ENCODE peak calls at places on chromosomes 5 and 9, in seven cellular contexts. U, O, N, Z, D, K and G are unnamed samples.

GRCh38 chr5:163978897-163979296 is 473.5 kb downstream of the MAT2B start:
- DNase-seq in U (no peak), O (no peak), N (peak), Z (no peak), D (no peak), K (no peak), G (no peak)

GRCh38 chr9:108184009-108184408 is 671.8 kb downstream of the ACTL7B start:
- DNase-seq in U (no peak), O (no peak), N (no peak), Z (no peak), D (no peak), K (no peak), G (no peak)

GRCh38 chr5:112694853-112695709 is 42.6 kb upstream of the APC start:
- DNase-seq in U (no peak), O (no peak), N (no peak), Z (peak), D (no peak), K (no peak), G (no peak)

GRCh38 chr5:141872496-141873356 is 5.5 kb downstream of the PCDH1 start:
- DNase-seq in U (no peak), O (no peak), N (no peak), Z (no peak), D (no peak), K (no peak), G (peak)

GRCh38 chr5:89372176-89372575 is 489.2 kb upstream of the MEF2C start:
- DNase-seq in U (no peak), O (no peak), N (no peak), Z (no peak), D (no peak), K (no peak), G (no peak)

GRCh38 chr9:127397722-127398647 is 1.0 kb downstream of the SLC2A8 start:
- DNase-seq in U (peak), O (no peak), N (no peak), Z (peak), D (peak), K (no peak), G (no peak)

GRCh38 chr9:124873664-124874063 is 11.7 kb downstream of the ARPC5L start:
- DNase-seq in U (no peak), O (no peak), N (no peak), Z (no peak), D (no peak), K (no peak), G (no peak)

GRCh38 chr9:116193636-116194035 is 40.0 kb downstream of the PAPPA start:
- DNase-seq in U (no peak), O (no peak), N (no peak), Z (no peak), D (no peak), K (no peak), G (no peak)

GRCh38 chr5:151741678-151742423 is 16.6 kb downstream of the ATOX1 start:
- DNase-seq in U (no peak), O (no peak), N (no peak), Z (no peak), D (no peak), K (no peak), G (no peak)

GRCh38 chr9:74644015-74644414 is 146.9 kb downstream of the RORB start:
- DNase-seq in U (no peak), O (no peak), N (no peak), Z (no peak), D (no peak), K (no peak), G (no peak)

GRCh38 chr5:36950586-36951457 is 74.3 kb downstream of the NIPBL start:
- DNase-seq in U (no peak), O (no peak), N (no peak), Z (no peak), D (no peak), K (no peak), G (no peak)

GRCh38 chr9:81564632-81565031 is 124.7 kb downstream of the TLE1 start:
- DNase-seq in U (no peak), O (no peak), N (no peak), Z (no peak), D (no peak), K (no peak), G (no peak)

GRCh38 chr5:67842806-67843205 is 372.8 kb upstream of the PIK3R1 start:
- DNase-seq in U (peak), O (no peak), N (peak), Z (no peak), D (no peak), K (no peak), G (no peak)

GRCh38 chr5:69498384-69498783 is 5.8 kb downstream of the OCLN start:
- DNase-seq in U (no peak), O (no peak), N (no peak), Z (no peak), D (no peak), K (no peak), G (no peak)

GRCh38 chr5:124342027-124342471 is 404.4 kb downstream of the ZNF608 start:
- DNase-seq in U (no peak), O (no peak), N (no peak), Z (no peak), D (no peak), K (no peak), G (no peak)

GRCh38 chr5:180436275-180436674 is 57.9 kb upstream of the CNOT6 start:
- DNase-seq in U (no peak), O (no peak), N (no peak), Z (no peak), D (no peak), K (no peak), G (no peak)

GRCh38 chr5:112146323-112146848 is 272.7 kb downstream of the EPB41L4A start:
- DNase-seq in U (no peak), O (no peak), N (no peak), Z (no peak), D (no peak), K (peak), G (no peak)

GRCh38 chr5:101580591-101580990 is 677.5 kb upstream of the ST8SIA4 start:
- DNase-seq in U (no peak), O (no peak), N (no peak), Z (no peak), D (no peak), K (no peak), G (no peak)

GRCh38 chr9:98365227-98365669 is 109.8 kb upstream of the TBC1D2 start:
- DNase-seq in U (no peak), O (peak), N (no peak), Z (peak), D (peak), K (no peak), G (peak)

GRCh38 chr5:154520861-154521453 is 42.9 kb upstream of the HAND1 start:
- DNase-seq in U (peak), O (peak), N (peak), Z (peak), D (peak), K (no peak), G (peak)

GRCh38 chr5:168992687-168993086 is 308.3 kb downstream of the SLIT3 start:
- DNase-seq in U (peak), O (peak), N (no peak), Z (no peak), D (peak), K (no peak), G (no peak)

GRCh38 chr5:62608529-62609511 is 30.2 kb downstream of the LRRC70 start:
- DNase-seq in U (no peak), O (no peak), N (no peak), Z (no peak), D (no peak), K (no peak), G (no peak)

GRCh38 chr5:95641803-95642220 is 4.8 kb upstream of the RFESD start:
- DNase-seq in U (no peak), O (no peak), N (no peak), Z (no peak), D (peak), K (no peak), G (no peak)

GRCh38 chr5:163473613-163474243 is 13.3 kb downstream of the HMMR start:
- DNase-seq in U (no peak), O (no peak), N (no peak), Z (no peak), D (no peak), K (no peak), G (no peak)

GRCh38 chr5:154779105-154779504 is 23.9 kb downstream of the LARP1 start:
- DNase-seq in U (no peak), O (peak), N (no peak), Z (no peak), D (peak), K (no peak), G (no peak)

GRCh38 chr9:79817469-79818004 is 245.8 kb downstream of the TLE4 start:
- DNase-seq in U (no peak), O (no peak), N (no peak), Z (no peak), D (no peak), K (no peak), G (no peak)

GRCh38 chr9:76904661-76905457 is 1.1 kb downstream of the PRUNE2 start:
- DNase-seq in U (no peak), O (no peak), N (no peak), Z (no peak), D (no peak), K (no peak), G (no peak)

DNA sequence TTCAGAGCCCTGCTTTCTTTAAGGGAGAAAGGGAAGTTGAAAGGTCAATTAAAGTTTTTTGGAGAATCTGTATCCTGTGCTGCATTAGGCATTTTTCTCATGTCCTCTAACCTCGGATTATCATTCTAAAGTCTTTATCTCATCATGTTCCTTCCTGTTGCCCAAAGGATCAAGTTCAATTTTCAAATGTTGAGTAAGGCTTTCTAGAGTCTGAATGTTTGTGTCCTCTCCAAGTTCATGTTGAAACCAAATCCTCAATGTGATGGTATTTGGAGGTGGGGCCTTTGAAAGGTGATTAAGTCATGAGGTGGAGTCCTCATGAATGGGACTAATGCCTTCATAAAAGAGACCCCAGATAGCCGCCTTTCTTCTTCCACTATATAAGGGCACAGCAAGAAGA is 20.2 kb upstream of the TNC start:
- DNase-seq in U (no peak), O (no peak), N (no peak), Z (no peak), D (no peak), K (no peak), G (no peak)
- TF ChIP-seq YY1 in U (no peak), O (no peak), N (no peak), Z (no peak), D (no peak), K (no peak), G (no peak)

GRCh38 chr5:44870430-44870829 is 61.7 kb downstream of the MRPS30 start:
- DNase-seq in U (no peak), O (no peak), N (no peak), Z (no peak), D (no peak), K (no peak), G (no peak)

GRCh38 chr5:44868541-44868940 is 59.8 kb downstream of the MRPS30 start:
- DNase-seq in U (no peak), O (no peak), N (no peak), Z (no peak), D (no peak), K (no peak), G (no peak)

GRCh38 chr5:44875661-44876250 is 67.0 kb downstream of the MRPS30 start:
- DNase-seq in U (no peak), O (peak), N (no peak), Z (no peak), D (peak), K (peak), G (no peak)

DNA sequence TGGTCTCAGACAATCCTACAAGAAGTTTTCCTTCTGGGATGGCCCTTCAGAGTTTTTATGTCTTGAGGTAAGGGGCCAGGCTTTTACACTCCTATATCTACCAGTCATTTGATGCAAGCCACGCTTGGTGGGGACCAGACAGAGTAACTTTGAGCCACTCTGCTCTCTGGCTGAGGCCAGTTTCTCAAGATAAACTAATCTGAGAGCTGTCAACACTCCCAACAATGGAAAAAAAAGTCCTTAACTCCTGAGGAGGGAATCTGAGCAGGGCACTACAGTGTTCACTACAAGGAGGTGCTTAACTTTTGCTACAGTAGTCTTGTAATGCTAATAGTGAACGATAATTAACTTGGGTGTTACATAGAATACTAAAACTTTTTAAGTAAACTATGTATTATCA is 62.7 kb downstream of the MRPS30 start:
- DNase-seq in U (no peak), O (no peak), N (no peak), Z (no peak), D (no peak), K (no peak), G (no peak)
- TF ChIP-seq YY1 in U (no peak), O (no peak), N (no peak), Z (no peak), D (no peak), K (no peak), G (no peak)

GRCh38 chr9:87885484-87886189 is 3.0 kb downstream of the SPATA31E1 start:
- DNase-seq in U (no peak), O (no peak), N (no peak), Z (no peak), D (no peak), K (no peak), G (no peak)

GRCh38 chr9:87884578-87885459 is 2.1 kb downstream of the SPATA31E1 start:
- DNase-seq in U (no peak), O (no peak), N (no peak), Z (no peak), D (no peak), K (no peak), G (no peak)

GRCh38 chr9:87883274-87883673 is 597 bp downstream of the SPATA31E1 start:
- DNase-seq in U (no peak), O (no peak), N (no peak), Z (no peak), D (no peak), K (no peak), G (no peak)

GRCh38 chr9:87882627-87883026 is at the start of gene SPATA31E1:
- DNase-seq in U (no peak), O (no peak), N (no peak), Z (no peak), D (no peak), K (no peak), G (no peak)

DNA sequence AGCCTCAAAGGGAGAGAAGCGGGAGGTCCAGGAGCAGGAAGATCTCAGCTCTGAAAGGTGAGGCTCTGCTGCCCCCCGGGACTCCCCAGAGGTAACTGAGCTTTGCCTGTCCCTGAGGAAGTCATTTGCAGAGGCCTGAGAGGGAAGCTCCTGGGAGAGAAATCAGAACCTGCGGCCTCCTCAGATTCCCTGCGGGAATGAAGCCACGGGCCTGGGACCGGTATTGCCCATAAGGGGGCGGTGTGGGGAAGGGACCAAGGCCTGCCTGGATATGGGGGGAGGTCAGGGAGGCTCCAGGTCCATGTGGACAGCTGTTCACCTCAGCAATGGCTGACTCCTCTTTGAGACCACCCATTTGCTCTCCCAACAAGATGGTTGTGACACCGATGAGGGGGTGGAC is 1.3 kb downstream of the SPATA31E1 start:
- DNase-seq in U (peak), O (no peak), N (no peak), Z (peak), D (no peak), K (no peak), G (peak)
- TF ChIP-seq YY1 in U (no peak), O (no peak), N (no peak), Z (no peak), D (no peak), K (no peak), G (no peak)

DNA sequence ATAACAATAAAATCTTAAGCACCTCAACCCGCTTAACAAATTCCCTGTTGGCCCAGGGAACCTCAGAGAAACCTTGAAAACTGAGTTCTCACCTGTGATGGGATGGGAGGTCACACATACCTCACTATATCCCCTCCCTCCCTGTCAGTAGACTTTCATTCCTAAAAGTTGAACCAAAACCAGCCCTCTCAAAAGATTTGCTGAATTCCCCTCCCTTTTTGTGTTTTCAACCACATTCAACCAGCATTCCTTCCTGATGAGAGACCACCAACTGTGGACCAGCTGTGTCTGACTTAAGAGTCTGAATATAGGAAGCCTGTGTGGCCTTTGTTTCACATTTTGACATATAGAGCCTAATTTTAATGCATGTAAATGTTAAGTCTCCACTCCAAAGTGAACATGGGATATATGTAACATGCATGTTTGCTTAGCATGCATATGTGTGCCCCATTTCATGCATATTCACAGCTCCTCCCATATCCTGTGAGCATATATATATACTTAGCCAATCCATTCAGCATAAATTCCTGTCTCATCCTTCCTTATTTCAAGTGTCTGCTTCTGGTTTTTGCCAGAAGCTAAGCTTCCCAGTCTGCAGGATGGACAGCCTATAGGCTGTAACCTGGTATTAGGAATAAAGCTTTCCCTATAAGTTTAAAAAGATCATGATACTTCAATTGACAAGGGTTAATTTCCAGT is 604.6 kb downstream of the PTPRD start:
- DNase-seq in U (no peak), O (no peak), N (no peak), Z (no peak), D (no peak), K (no peak), G (peak)
- TF ChIP-seq YY1 in U (no peak), O (no peak), N (no peak), Z (no peak), D (no peak), K (no peak), G (no peak)

GRCh38 chr9:6183227-6183551 is 32.4 kb upstream of the IL33 start:
- DNase-seq in U (no peak), O (no peak), N (no peak), Z (peak), D (no peak), K (no peak), G (no peak)
- TF ChIP-seq YY1 in U (no peak), O (no peak), N (no peak), Z (no peak), D (no peak), K (no peak), G (no peak)

DNA sequence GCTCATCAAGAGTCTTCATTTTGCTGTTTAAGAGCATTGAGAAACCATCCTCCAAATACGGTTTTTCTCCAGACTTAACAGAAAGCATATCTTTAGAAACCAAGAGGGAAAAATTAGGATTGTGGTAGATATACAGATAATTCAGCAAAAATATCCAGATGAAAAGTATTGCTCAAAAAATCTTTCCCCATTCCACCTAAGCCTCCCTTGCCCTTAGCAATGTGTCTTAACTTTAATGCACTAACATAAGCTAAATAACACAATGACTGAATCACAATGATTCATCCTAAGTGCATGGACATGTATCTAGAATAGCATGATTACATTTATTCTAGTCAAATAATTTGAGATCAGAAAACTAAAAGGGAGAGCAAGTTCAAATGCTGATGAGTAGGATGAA is 130.3 kb upstream of the TARS1 start:
- DNase-seq in U (no peak), O (no peak), N (no peak), Z (no peak), D (no peak), K (no peak), G (no peak)
- TF ChIP-seq YY1 in U (no peak), O (no peak), N (no peak), Z (no peak), D (no peak), K (no peak), G (no peak)